ENCODE peak calls at places on chromosome 11, in five cellular contexts. D is cardiac fibroblast, X is memory B cell, W is HS-27A, H is midbrain. Q is an unnamed sample.

GRCh38 chr11:109957601-109958000 is 135.6 kb upstream of the ZC3H12C start:
- DNase-seq in D (no peak), X (no peak), W (no peak), H (no peak), Q (no peak)

GRCh38 chr11:64853709-64854108 is 9.3 kb upstream of the CDC42BPG start:
- DNase-seq in D (no peak), X (no peak), W (no peak), H (no peak), Q (no peak)

GRCh38 chr11:93249437-93250210 is 51.8 kb upstream of the SLC36A4 start:
- DNase-seq in D (no peak), X (no peak), W (no peak), H (no peak), Q (no peak)

GRCh38 chr11:130513132-130513531 is 64.7 kb downstream of the ADAMTS15 start:
- DNase-seq in D (no peak), X (no peak), W (no peak), H (no peak), Q (peak; percentile 3)

GRCh38 chr11:13278620-13279486 is 1.3 kb downstream of the BMAL1 start:
- DNase-seq in D (no peak), X (no peak), W (no peak), H (no peak), Q (no peak)

GRCh38 chr11:36432747-36433146 is 77.3 kb downstream of the TRAF6 start:
- DNase-seq in D (no peak), X (no peak), W (no peak), H (no peak), Q (no peak)

GRCh38 chr11:134120143-134120850 is 51.4 kb downstream of the JAM3 start:
- DNase-seq in D (peak; percentile 93), X (no peak), W (no peak), H (peak; percentile 48), Q (peak; percentile 83)

GRCh38 chr11:11521306-11522002 is 100.4 kb downstream of the GALNT18 start:
- DNase-seq in D (no peak), X (no peak), W (no peak), H (no peak), Q (no peak)

GRCh38 chr11:10640308-10640707 is 53.2 kb downstream of the IRAG1 start:
- DNase-seq in D (no peak), X (no peak), W (no peak), H (peak; percentile 17), Q (no peak)

GRCh38 chr11:74650498-74650897 is 58.1 kb downstream of the POLD3 start:
- DNase-seq in D (peak; percentile 44), X (no peak), W (no peak), H (no peak), Q (peak; percentile 49)

GRCh38 chr11:33125025-33125424 is 36.3 kb downstream of the CSTF3 start:
- DNase-seq in D (no peak), X (no peak), W (no peak), H (no peak), Q (no peak)

GRCh38 chr11:10926801-10927200 is 68.9 kb upstream of the ZBED5 start:
- DNase-seq in D (peak; percentile 30), X (no peak), W (no peak), H (no peak), Q (no peak)

GRCh38 chr11:128894685-128895084 is 3.5 kb downstream of the KCNJ5 start:
- DNase-seq in D (no peak), X (no peak), W (no peak), H (no peak), Q (no peak)

GRCh38 chr11:2074266-2074825 is 64.8 kb downstream of the IGF2 start:
- DNase-seq in D (no peak), X (no peak), W (no peak), H (no peak), Q (no peak)

GRCh38 chr11:60858731-60859464 is 3.1 kb upstream of the PTGDR2 start:
- DNase-seq in D (no peak), X (no peak), W (no peak), H (no peak), Q (no peak)

GRCh38 chr11:46315033-46315738 is 32.1 kb upstream of the DGKZ start:
- DNase-seq in D (peak; percentile 81), X (peak; percentile 73), W (no peak), H (peak; percentile 24), Q (peak; percentile 80)

GRCh38 chr11:59601788-59602187 is 13.8 kb downstream of the OSBP start:
- DNase-seq in D (no peak), X (no peak), W (no peak), H (no peak), Q (no peak)

GRCh38 chr11:86269645-86270044 is 25.1 kb downstream of the EED start:
- DNase-seq in D (no peak), X (no peak), W (no peak), H (no peak), Q (no peak)

Q was measured in LHCN-M2.